ENCODE peak calls at places on chromosome 9, in five cellular contexts. E is CD8-positive, alpha-beta T cell; C is A549; A is heart left ventricle; L is fibroblast of lung. O is an unnamed sample. For H3K4me1, the result is how much of the 10 kb centered on the place peaks cover.

GRCh38 chr9:82115900-82116299 is 127.3 kb downstream of the SPATA31D1 start:
- DNase-seq in E (no peak), A (no peak), C (no peak), L (no peak), O (no peak)

GRCh38 chr9:97861148-97861475 is 8.1 kb downstream of the FOXE1 start:
- DNase-seq in A (no peak), C (no peak), E (no peak), L (no peak), O (no peak)

GRCh38 chr9:114856942-114857315 is 51.1 kb upstream of the TNFSF15 start:
- DNase-seq in A (no peak), C (no peak), L (peak), E (no peak), O (no peak)

GRCh38 chr9:137761032-137761431 is 116.5 kb upstream of the CACNA1B start:
- DNase-seq in L (no peak), C (no peak), A (no peak), E (no peak), O (no peak)

GRCh38 chr9:120542701-120543490 is 37.1 kb downstream of the CDK5RAP2 start:
- DNase-seq in E (no peak), C (no peak), A (no peak), L (peak), O (no peak)

GRCh38 chr9:87270241-87271234 is 227.1 kb upstream of the DAPK1 start:
- DNase-seq in A (peak), C (no peak), L (peak), E (no peak), O (no peak)

GRCh38 chr9:113578877-113579269 is 115.3 kb downstream of the RGS3 start:
- DNase-seq in C (peak), E (peak), A (peak), L (peak), O (no peak)

GRCh38 chr9:137167113-137167751 is 2.6 kb downstream of the LRRC26 start:
- DNase-seq in L (no peak), C (no peak), E (no peak), A (no peak), O (no peak)

GRCh38 chr9:116166713-116167112 is 13.1 kb downstream of the PAPPA start:
- DNase-seq in E (no peak), A (no peak), C (no peak), L (no peak), O (no peak)

GRCh38 chr9:134304306-134304705 is 21.9 kb upstream of the RXRA start:
- DNase-seq in A (peak), C (no peak), L (no peak), E (no peak), O (no peak)

GRCh38 chr9:74838351-74838750 is 49.4 kb downstream of the TRPM6 start:
- DNase-seq in E (no peak), L (no peak), C (peak), A (no peak), O (no peak)

GRCh38 chr9:35603506-35603985 is 1.5 kb upstream of the TESK1 start:
- DNase-seq in C (no peak), A (no peak), E (no peak), L (peak), O (peak)

DNA sequence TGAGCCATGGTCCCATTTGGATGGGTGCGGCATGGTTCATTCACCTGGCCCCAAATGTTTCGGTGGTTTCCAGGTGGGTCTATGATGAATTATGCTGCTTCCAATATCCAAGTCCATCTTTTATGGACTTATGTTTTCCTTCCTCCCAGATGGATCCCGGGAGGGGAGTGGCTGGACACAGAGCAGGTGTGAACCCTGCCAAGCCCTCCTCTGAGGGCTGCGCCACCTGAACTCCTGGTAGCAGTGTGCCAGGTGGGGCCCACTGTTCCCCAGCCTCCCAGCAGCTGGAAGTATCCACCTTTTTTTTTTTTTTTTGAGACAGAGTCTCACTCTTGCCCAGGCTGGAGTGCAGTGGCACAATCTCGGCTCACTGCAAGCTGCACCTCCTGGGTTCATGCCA is 42.9 kb downstream of the WNK2 start:
- DNase-seq in A (peak), E (no peak), C (no peak), L (no peak), O (no peak)
- H3K4me1 ChIP-seq in A (under half), E (under half), C (under half), L (under half), O (under half)

DNA sequence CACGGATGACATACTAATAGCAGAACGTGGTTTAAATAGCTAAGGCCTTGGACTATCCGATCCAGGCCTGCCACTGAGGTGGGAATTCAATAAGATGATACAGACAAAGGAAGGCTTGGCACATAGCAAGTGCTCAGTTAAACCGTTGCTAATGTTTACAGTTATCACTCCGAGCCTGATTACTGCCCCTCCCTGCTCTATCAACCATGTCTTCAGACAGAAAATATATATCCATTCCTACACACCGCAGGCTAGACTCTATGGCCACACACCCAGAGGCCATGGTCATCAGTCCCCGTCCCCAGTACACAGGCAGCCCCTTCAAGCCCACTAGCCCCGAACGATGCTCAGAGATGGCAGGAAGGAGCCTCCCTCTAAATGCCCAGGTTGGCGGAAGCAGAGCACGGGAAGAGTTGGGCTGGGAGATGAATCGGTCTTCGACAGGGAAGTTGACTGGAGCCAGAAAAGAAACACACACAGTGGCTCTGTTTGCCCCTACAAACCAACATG is 49.8 kb upstream of the STXBP1 start:
- DNase-seq in E (no peak), A (no peak), L (no peak), C (no peak), O (no peak)
- H3K4me1 ChIP-seq in E (under half), A (under half), L (half or more), C (half or more), O (under half)

GRCh38 chr9:12814877-12815237 is 40.0 kb downstream of the LURAP1L start:
- DNase-seq in L (no peak), A (no peak), C (no peak), E (no peak), O (no peak)

GRCh38 chr9:12813960-12814876 is 39.4 kb downstream of the LURAP1L start:
- DNase-seq in A (no peak), C (peak), L (peak), E (no peak), O (peak)

GRCh38 chr9:12812710-12813109 is 37.9 kb downstream of the LURAP1L start:
- DNase-seq in C (no peak), A (no peak), E (no peak), L (no peak), O (no peak)

GRCh38 chr9:12811935-12812334 is 37.1 kb downstream of the LURAP1L start:
- DNase-seq in A (no peak), E (no peak), C (no peak), L (no peak), O (no peak)

DNA sequence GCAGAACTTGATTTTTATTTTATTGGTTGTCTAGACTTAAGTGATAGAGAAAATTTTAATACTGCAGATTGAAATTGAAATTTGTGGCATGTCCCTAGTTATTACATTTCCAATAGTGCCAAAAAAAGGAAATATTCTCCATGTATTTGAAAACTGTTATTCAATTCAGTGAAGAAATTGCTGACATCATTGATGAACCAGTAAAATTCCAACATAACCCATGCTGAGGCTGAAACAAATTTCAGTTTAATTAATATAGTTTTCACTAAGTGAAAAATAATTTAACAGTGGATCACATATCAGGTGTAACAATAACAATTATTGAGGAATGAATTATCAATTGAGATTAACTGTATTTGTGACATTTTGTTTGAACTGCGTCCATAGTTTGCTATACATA is 38.7 kb downstream of the LURAP1L start:
- DNase-seq in L (no peak), E (no peak), A (no peak), C (no peak), O (no peak)
- H3K4me1 ChIP-seq in L (under half), E (under half), A (under half), C (half or more), O (under half)

GRCh38 chr9:124277420-124277819 is 19.7 kb downstream of the NEK6 start:
- DNase-seq in A (no peak), L (no peak), E (no peak), C (no peak), O (no peak)

GRCh38 chr9:124274738-124275137 is 17.0 kb downstream of the NEK6 start:
- DNase-seq in C (no peak), E (no peak), L (no peak), A (no peak), O (no peak)

GRCh38 chr9:124280176-124280691 is 22.5 kb downstream of the NEK6 start:
- DNase-seq in C (no peak), L (peak), E (no peak), A (no peak), O (no peak)

GRCh38 chr9:124279531-124280175 is 21.9 kb downstream of the NEK6 start:
- DNase-seq in C (no peak), L (peak), E (no peak), A (no peak), O (no peak)

DNA sequence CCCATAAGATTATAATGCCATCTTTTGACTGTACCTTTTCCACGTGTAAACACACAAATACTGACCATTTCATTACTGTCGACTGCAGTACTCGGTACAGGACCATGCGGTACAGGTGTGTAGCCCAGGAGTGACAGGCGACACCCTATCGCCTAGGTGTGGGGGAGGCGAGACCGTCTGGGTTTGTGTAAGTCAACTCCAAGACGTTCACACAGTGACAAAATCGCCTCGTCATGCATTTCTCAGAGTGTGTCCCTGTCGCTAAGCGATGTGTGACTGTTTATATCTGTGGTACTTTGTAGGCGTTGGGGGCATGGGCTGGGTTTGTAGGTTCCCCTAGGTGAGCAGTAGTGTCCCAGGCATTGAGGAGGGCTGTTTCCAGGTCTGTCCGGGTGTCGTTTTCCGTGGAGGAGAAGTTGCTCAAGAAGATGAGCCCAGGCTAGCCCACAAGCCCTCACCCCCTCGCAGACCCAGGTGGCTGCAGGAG is 20.3 kb downstream of the NEK6 start:
- DNase-seq in A (no peak), L (no peak), E (no peak), C (peak), O (no peak)
- H3K4me1 ChIP-seq in A (under half), L (under half), E (under half), C (under half), O (under half)

DNA sequence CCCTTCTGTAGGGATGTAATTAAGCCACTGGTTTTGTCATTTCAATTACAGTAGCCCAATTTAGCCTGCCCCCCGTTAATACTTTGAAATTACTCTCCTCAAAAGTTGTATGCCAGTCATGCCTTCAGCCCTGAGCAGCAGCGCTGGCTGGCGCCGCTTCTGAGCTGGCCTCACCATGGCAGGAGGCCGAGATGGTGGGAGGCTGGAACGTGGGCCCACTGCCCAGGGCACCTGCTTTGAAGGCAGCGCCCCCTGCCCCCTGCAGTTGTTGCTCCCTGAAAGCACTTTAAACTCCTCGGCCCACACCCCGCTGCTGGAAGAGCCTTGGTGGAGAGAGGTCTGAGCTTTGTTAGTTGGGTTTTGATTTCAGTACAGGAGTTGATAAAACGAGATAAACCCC is 9.2 kb downstream of the MVB12B start:
- DNase-seq in E (no peak), L (no peak), C (no peak), A (no peak), O (no peak)
- H3K4me1 ChIP-seq in E (under half), L (under half), C (under half), A (under half), O (under half)

GRCh38 chr9:37002036-37002412 is 32.0 kb downstream of the PAX5 start:
- DNase-seq in C (no peak), A (no peak), L (no peak), E (no peak), O (no peak)
- H3K4me1 ChIP-seq in C (under half), A (under half), L (under half), E (under half), O (under half)

DNA sequence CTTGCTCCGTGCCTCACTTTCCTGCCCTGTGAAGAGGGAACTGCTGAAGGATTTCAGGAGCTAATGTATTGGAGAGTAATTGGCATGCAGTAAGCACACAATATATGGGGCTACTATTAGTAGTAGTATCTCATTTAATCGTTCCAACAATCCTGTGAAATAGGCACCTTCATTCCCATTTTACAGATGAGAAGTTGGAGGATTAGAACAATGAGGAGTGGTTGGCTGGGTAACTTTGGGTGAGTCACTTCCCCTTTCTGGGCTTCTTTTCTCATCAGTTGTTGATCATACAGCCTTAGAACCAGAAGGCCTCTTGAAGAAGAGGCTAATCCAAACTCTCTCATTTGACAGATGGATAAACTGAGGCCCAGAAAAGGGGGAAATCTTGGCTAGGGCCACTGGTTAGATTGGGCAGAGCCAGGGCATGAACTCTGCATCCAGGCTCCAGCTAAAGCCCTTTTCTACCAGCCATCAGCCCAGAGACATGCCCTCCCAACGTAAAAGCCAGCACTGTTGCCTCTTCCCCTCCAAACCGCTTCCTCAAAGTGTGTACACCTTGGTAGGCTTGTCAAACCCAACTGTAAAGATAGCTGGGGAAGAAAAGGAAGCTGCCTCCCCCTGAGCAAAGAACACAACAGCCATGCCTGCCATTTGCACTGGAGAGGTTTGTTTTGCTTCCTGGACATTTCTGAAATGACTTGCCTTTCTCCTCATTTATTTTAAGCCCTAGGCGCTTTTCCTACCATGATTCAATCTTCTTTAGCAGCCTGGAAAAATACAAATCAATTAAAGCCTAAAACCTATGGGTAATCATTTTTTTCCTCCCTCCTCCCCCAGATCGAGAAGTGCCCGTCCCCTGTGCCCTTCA is 979 bp downstream of the SPACA9 start:
- DNase-seq in C (no peak), A (no peak), L (no peak), E (no peak), O (no peak)
- H3K4me1 ChIP-seq in C (under half), A (under half), L (under half), E (under half), O (under half)

DNA sequence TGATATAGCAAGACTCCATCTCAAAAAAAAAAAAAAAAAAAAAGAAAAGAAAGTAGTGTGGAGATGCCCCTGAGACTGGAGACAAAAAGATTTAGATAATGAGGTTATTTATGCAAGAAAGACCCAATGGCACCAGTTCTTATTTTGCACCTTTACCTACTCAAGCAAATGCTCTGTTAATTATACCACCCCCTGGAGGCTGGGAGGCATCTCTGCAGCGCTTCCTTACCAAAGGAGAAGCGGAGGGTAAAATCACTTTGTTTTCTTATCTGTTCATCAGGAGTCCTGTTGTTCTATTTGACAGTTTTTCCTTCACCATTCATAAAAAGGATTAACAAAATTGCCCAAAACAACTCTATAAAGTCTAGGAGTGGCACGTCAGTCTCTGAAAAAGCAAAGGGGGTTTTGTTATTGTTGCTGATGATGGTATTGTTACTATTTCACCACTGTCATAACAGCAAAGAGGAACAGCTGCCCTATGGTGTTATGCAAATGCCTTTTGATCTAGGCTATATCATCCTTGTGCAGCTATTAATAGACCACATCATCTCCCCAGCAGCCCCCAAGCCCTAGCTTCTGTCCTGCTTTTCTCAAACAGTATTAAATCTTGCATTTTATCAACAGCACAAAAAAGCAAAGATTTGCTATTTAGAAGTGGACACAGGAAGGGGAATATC is 174.0 kb downstream of the PALM2AKAP2 start:
- DNase-seq in C (peak), A (no peak), L (no peak), E (no peak), O (no peak)
- H3K4me1 ChIP-seq in C (under half), A (under half), L (under half), E (under half), O (under half)